ENCODE peak calls at places on chromosomes 12 and 14, in four cellular contexts. B is psoas muscle, O is dorsolateral prefrontal cortex, S is A549. Z is an unnamed sample.

GRCh38 chr12:126354633-126355032 is 1289.4 kb downstream of the AACS start:
- DNase-seq in B (no peak), O (no peak), S (no peak), Z (no peak)

GRCh38 chr14:54877703-54878021 is 25.0 kb downstream of the GCH1 start:
- DNase-seq in B (no peak), O (no peak), S (no peak), Z (no peak)

GRCh38 chr12:34400986-34401658 is 378.8 kb downstream of the ALG10 start:
- DNase-seq in B (peak), O (peak), S (no peak), Z (peak)

GRCh38 chr12:18581232-18581962 is 156.4 kb downstream of the PLCZ1 start:
- DNase-seq in B (no peak), O (no peak), S (no peak), Z (no peak)

GRCh38 chr14:71586131-71586893 is 345.9 kb upstream of the RGS6 start:
- DNase-seq in B (peak), O (peak), S (no peak), Z (no peak)

GRCh38 chr14:23061995-23062394 is 4.7 kb upstream of the CDH24 start:
- DNase-seq in B (peak), O (no peak), S (peak), Z (no peak)

GRCh38 chr12:109967383-109968031 is 28.7 kb downstream of the GIT2 start:
- DNase-seq in B (no peak), O (no peak), S (no peak), Z (no peak)

GRCh38 chr12:52052471-52053186 is 1.4 kb downstream of the NR4A1 start:
- DNase-seq in B (no peak), O (no peak), S (no peak), Z (no peak)

GRCh38 chr12:55720894-55721444 is 776 bp downstream of the RDH5 start:
- DNase-seq in B (peak), O (peak), S (peak), Z (no peak)

GRCh38 chr14:101471723-101472517 is 89.4 kb upstream of the DIO3 start:
- DNase-seq in B (no peak), O (no peak), S (no peak), Z (no peak)
- TF ChIP-seq CTCF in B (no peak), O (no peak), S (no peak), Z (no peak)

GRCh38 chr12:53505555-53506449 is 1.5 kb downstream of the NPFF start:
- DNase-seq in B (no peak), O (no peak), S (no peak), Z (no peak)
- TF ChIP-seq CTCF in B (no peak), O (no peak), S (no peak), Z (no peak)

GRCh38 chr14:77062261-77062660 is 33.8 kb upstream of the IRF2BPL start:
- DNase-seq in B (no peak), O (no peak), S (no peak), Z (no peak)

GRCh38 chr14:77058082-77058481 is 29.6 kb upstream of the IRF2BPL start:
- DNase-seq in B (no peak), O (no peak), S (no peak), Z (no peak)

GRCh38 chr14:77058785-77059184 is 30.3 kb upstream of the IRF2BPL start:
- DNase-seq in B (no peak), O (no peak), S (no peak), Z (no peak)

GRCh38 chr14:77061630-77062029 is 33.1 kb upstream of the IRF2BPL start:
- DNase-seq in B (no peak), O (no peak), S (no peak), Z (no peak)

DNA sequence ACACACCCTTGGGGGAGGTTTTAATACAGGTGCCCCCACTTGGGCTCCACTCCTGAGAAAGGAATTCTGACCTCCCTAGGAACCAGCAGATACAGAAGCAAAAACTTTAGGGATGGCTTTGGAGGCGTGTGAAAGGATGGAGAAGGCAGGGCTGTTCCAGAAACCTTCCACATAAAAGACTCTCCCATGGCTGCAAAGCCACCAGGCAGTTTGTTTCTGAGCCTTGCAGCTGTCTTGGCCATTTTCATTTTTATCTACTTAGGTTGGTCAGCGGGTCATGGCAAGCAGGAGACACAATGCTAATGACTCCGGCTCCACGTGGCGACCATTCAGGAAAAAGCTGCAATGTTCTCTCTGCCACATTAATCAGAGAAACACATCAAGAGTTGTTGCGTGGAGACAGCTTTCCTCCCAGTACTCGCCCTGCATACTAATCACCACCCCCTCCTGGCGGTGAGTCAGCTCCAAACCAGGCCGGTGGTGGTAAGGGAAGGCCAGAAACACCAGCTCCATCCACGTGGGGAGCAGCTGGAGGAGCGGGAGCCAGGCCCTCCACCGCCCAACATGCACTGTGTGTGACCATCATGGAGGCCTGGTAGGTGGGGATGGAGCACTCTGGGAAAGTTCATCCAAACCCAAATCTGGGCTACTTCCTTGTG is 30.9 kb upstream of the IRF2BPL start:
- DNase-seq in B (peak), O (peak), S (peak), Z (peak)
- TF ChIP-seq CTCF in B (peak), O (peak), S (no peak), Z (no peak)

GRCh38 chr12:13000935-13001724 is 1.1 kb upstream of the HEBP1 start:
- DNase-seq in B (peak), O (peak), S (peak), Z (peak)
- TF ChIP-seq CTCF in B (peak), O (peak), S (peak), Z (no peak)

GRCh38 chr12:103330672-103331071 is 165.1 kb downstream of the C12orf42 start:
- DNase-seq in B (no peak), O (no peak), S (no peak), Z (no peak)

GRCh38 chr12:103331643-103332042 is 164.1 kb downstream of the C12orf42 start:
- DNase-seq in B (no peak), O (no peak), S (no peak), Z (no peak)

GRCh38 chr12:103327676-103328075 is 168.1 kb downstream of the C12orf42 start:
- DNase-seq in B (no peak), O (no peak), S (no peak), Z (no peak)

DNA sequence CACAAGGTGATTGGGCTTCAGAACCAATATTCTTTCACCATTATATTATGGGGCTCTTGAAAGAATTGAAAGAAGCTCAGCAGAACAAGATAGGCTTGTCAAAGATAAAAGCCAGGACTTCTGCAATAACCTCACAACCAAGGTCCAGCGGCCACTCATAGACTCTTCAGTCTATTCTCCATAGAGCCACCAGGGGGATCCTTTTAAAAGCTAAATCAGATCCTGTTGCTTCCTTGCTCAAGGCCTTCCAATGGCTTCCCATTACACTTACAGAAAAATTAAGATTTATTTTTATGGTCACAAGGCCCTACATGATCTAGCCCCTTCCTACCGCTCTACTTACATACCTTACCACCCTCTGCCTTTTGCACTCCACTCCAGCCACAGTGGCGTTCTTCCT is 169.6 kb downstream of the C12orf42 start:
- DNase-seq in B (no peak), O (no peak), S (peak), Z (no peak)
- TF ChIP-seq CTCF in B (no peak), O (no peak), S (peak), Z (peak)

GRCh38 chr12:114166360-114166759 is 200.2 kb upstream of the RBM19 start:
- DNase-seq in B (no peak), O (peak), S (peak), Z (peak)
- TF ChIP-seq CTCF in B (no peak), O (peak), S (peak), Z (peak)

Z was measured in glutamatergic neuron.